ENCODE peak calls at places on chromosomes 5 and 9, in eight cellular contexts. One of them, this sample, is unnamed.

GRCh38 chr9:13444272-13444608 is 164.7 kb upstream of the MPDZ start:
- DNase-seq in bronchial epithelial cell: no peak
- DNase-seq in GM12892: no peak
- DNase-seq in upper lobe of right lung: no peak
- DNase-seq in HEK293T: no peak
- DNase-seq in stimulated activated naive CD8-positive, alpha-beta T cell treated with anti-CD3 and anti-CD28 coated beads, Interleukin-15, amount 100 ng/mL, for 72 hours: no peak
- DNase-seq in kidney glomerular epithelial cell: no peak
- DNase-seq in CD4-positive, CD25-positive, alpha-beta regulatory T cell: no peak
- DNase-seq in this sample: no peak

GRCh38 chr5:149962040-149962439 is 1.5 kb downstream of the SLC26A2 start:
- DNase-seq in GM12892: no peak
- DNase-seq in CD4-positive, CD25-positive, alpha-beta regulatory T cell: peak; percentile 25
- DNase-seq in upper lobe of right lung: no peak
- DNase-seq in stimulated activated naive CD8-positive, alpha-beta T cell treated with anti-CD3 and anti-CD28 coated beads, Interleukin-15, amount 100 ng/mL, for 72 hours: peak; percentile 8
- DNase-seq in kidney glomerular epithelial cell: peak; percentile 56
- DNase-seq in HEK293T: peak; percentile 49
- DNase-seq in bronchial epithelial cell: peak; percentile 61
- DNase-seq in this sample: peak; percentile 50

GRCh38 chr5:31982027-31982426 is 192.1 kb downstream of the GOLPH3 start:
- DNase-seq in upper lobe of right lung: no peak
- DNase-seq in kidney glomerular epithelial cell: no peak
- DNase-seq in HEK293T: no peak
- DNase-seq in stimulated activated naive CD8-positive, alpha-beta T cell treated with anti-CD3 and anti-CD28 coated beads, Interleukin-15, amount 100 ng/mL, for 72 hours: no peak
- DNase-seq in CD4-positive, CD25-positive, alpha-beta regulatory T cell: no peak
- DNase-seq in GM12892: no peak
- DNase-seq in bronchial epithelial cell: no peak
- DNase-seq in this sample: no peak

GRCh38 chr5:134098690-134099089 is 15.8 kb upstream of the TCF7 start:
- DNase-seq in HEK293T: no peak
- DNase-seq in bronchial epithelial cell: no peak
- DNase-seq in kidney glomerular epithelial cell: no peak
- DNase-seq in stimulated activated naive CD8-positive, alpha-beta T cell treated with anti-CD3 and anti-CD28 coated beads, Interleukin-15, amount 100 ng/mL, for 72 hours: no peak
- DNase-seq in upper lobe of right lung: no peak
- DNase-seq in CD4-positive, CD25-positive, alpha-beta regulatory T cell: no peak
- DNase-seq in GM12892: no peak
- DNase-seq in this sample: no peak

GRCh38 chr5:1765880-1766235 is 33.8 kb downstream of the MRPL36 start:
- DNase-seq in HEK293T: no peak
- DNase-seq in upper lobe of right lung: no peak
- DNase-seq in stimulated activated naive CD8-positive, alpha-beta T cell treated with anti-CD3 and anti-CD28 coated beads, Interleukin-15, amount 100 ng/mL, for 72 hours: no peak
- DNase-seq in GM12892: no peak
- DNase-seq in bronchial epithelial cell: no peak
- DNase-seq in kidney glomerular epithelial cell: no peak
- DNase-seq in CD4-positive, CD25-positive, alpha-beta regulatory T cell: no peak
- DNase-seq in this sample: no peak

GRCh38 chr5:150862070-150862469 is 15.7 kb downstream of the IRGM start:
- DNase-seq in HEK293T: no peak
- DNase-seq in GM12892: no peak
- DNase-seq in bronchial epithelial cell: no peak
- DNase-seq in stimulated activated naive CD8-positive, alpha-beta T cell treated with anti-CD3 and anti-CD28 coated beads, Interleukin-15, amount 100 ng/mL, for 72 hours: no peak
- DNase-seq in CD4-positive, CD25-positive, alpha-beta regulatory T cell: no peak
- DNase-seq in kidney glomerular epithelial cell: no peak
- DNase-seq in upper lobe of right lung: no peak
- DNase-seq in this sample: no peak

GRCh38 chr9:93091056-93091452 is 5.0 kb upstream of the CARD19 start:
- DNase-seq in HEK293T: no peak
- DNase-seq in CD4-positive, CD25-positive, alpha-beta regulatory T cell: no peak
- DNase-seq in stimulated activated naive CD8-positive, alpha-beta T cell treated with anti-CD3 and anti-CD28 coated beads, Interleukin-15, amount 100 ng/mL, for 72 hours: no peak
- DNase-seq in bronchial epithelial cell: no peak
- DNase-seq in GM12892: no peak
- DNase-seq in upper lobe of right lung: peak; percentile 13
- DNase-seq in kidney glomerular epithelial cell: no peak
- DNase-seq in this sample: no peak

GRCh38 chr9:93129286-93129685 is 4.8 kb downstream of the NINJ1 start:
- DNase-seq in CD4-positive, CD25-positive, alpha-beta regulatory T cell: no peak
- DNase-seq in HEK293T: no peak
- DNase-seq in bronchial epithelial cell: no peak
- DNase-seq in upper lobe of right lung: no peak
- DNase-seq in stimulated activated naive CD8-positive, alpha-beta T cell treated with anti-CD3 and anti-CD28 coated beads, Interleukin-15, amount 100 ng/mL, for 72 hours: no peak
- DNase-seq in GM12892: no peak
- DNase-seq in kidney glomerular epithelial cell: no peak
- DNase-seq in this sample: no peak

GRCh38 chr5:176528301-176528700 is 8.9 kb downstream of the RNF44 start:
- DNase-seq in HEK293T: no peak
- DNase-seq in bronchial epithelial cell: no peak
- DNase-seq in kidney glomerular epithelial cell: no peak
- DNase-seq in CD4-positive, CD25-positive, alpha-beta regulatory T cell: no peak
- DNase-seq in GM12892: no peak
- DNase-seq in upper lobe of right lung: no peak
- DNase-seq in stimulated activated naive CD8-positive, alpha-beta T cell treated with anti-CD3 and anti-CD28 coated beads, Interleukin-15, amount 100 ng/mL, for 72 hours: no peak
- DNase-seq in this sample: no peak

GRCh38 chr5:72314571-72315172 is 5.4 kb downstream of the MRPS27 start:
- DNase-seq in HEK293T: no peak
- DNase-seq in bronchial epithelial cell: peak; percentile 57
- DNase-seq in stimulated activated naive CD8-positive, alpha-beta T cell treated with anti-CD3 and anti-CD28 coated beads, Interleukin-15, amount 100 ng/mL, for 72 hours: no peak
- DNase-seq in kidney glomerular epithelial cell: peak; percentile 41
- DNase-seq in GM12892: no peak
- DNase-seq in upper lobe of right lung: no peak
- DNase-seq in CD4-positive, CD25-positive, alpha-beta regulatory T cell: no peak
- DNase-seq in this sample: peak; percentile 40

GRCh38 chr9:33506626-33507370 is 17.3 kb upstream of the ANKRD18B start:
- DNase-seq in GM12892: no peak
- DNase-seq in bronchial epithelial cell: peak; percentile 93
- DNase-seq in kidney glomerular epithelial cell: peak; percentile 99
- DNase-seq in stimulated activated naive CD8-positive, alpha-beta T cell treated with anti-CD3 and anti-CD28 coated beads, Interleukin-15, amount 100 ng/mL, for 72 hours: no peak
- DNase-seq in HEK293T: no peak
- DNase-seq in CD4-positive, CD25-positive, alpha-beta regulatory T cell: no peak
- DNase-seq in upper lobe of right lung: no peak
- DNase-seq in this sample: peak; percentile 99

GRCh38 chr9:128419061-128419925 is 1.4 kb upstream of the CERCAM start:
- DNase-seq in HEK293T: peak; percentile 60
- DNase-seq in bronchial epithelial cell: no peak
- DNase-seq in upper lobe of right lung: no peak
- DNase-seq in CD4-positive, CD25-positive, alpha-beta regulatory T cell: no peak
- DNase-seq in GM12892: no peak
- DNase-seq in stimulated activated naive CD8-positive, alpha-beta T cell treated with anti-CD3 and anti-CD28 coated beads, Interleukin-15, amount 100 ng/mL, for 72 hours: peak; percentile 19
- DNase-seq in kidney glomerular epithelial cell: no peak
- DNase-seq in this sample: no peak

GRCh38 chr5:116564756-116565593 is 9.6 kb downstream of the SEMA6A start:
- DNase-seq in kidney glomerular epithelial cell: no peak
- DNase-seq in GM12892: no peak
- DNase-seq in stimulated activated naive CD8-positive, alpha-beta T cell treated with anti-CD3 and anti-CD28 coated beads, Interleukin-15, amount 100 ng/mL, for 72 hours: no peak
- DNase-seq in HEK293T: no peak
- DNase-seq in bronchial epithelial cell: no peak
- DNase-seq in upper lobe of right lung: no peak
- DNase-seq in CD4-positive, CD25-positive, alpha-beta regulatory T cell: no peak
- DNase-seq in this sample: no peak

GRCh38 chr9:37528652-37529072 is 42.9 kb downstream of the POLR1E start:
- DNase-seq in upper lobe of right lung: no peak
- DNase-seq in HEK293T: no peak
- DNase-seq in GM12892: no peak
- DNase-seq in bronchial epithelial cell: peak; percentile 29
- DNase-seq in CD4-positive, CD25-positive, alpha-beta regulatory T cell: peak; percentile 53
- DNase-seq in stimulated activated naive CD8-positive, alpha-beta T cell treated with anti-CD3 and anti-CD28 coated beads, Interleukin-15, amount 100 ng/mL, for 72 hours: no peak
- DNase-seq in kidney glomerular epithelial cell: no peak
- DNase-seq in this sample: peak; percentile 59